ENCODE peak calls at places on chromosome 22, in four cellular contexts. One of them, this sample, is unnamed.

GRCh38 chr22:41526802-41527799 is 17.2 kb downstream of the POLR3H start:
- DNase-seq in WTC11: peak; percentile 76
- DNase-seq in SK-N-SH: peak; percentile 64
- DNase-seq in K562: peak; percentile 61
- DNase-seq in this sample: no peak

GRCh38 chr22:39519681-39520053 is 695 bp upstream of the ATF4 start:
- DNase-seq in WTC11: peak; percentile 69
- DNase-seq in SK-N-SH: peak; percentile 60
- DNase-seq in K562: peak; percentile 70
- DNase-seq in this sample: no peak

GRCh38 chr22:40951795-40952602 is 821 bp downstream of the RBX1 start:
- DNase-seq in WTC11: no peak
- DNase-seq in SK-N-SH: no peak
- DNase-seq in K562: peak; percentile 17
- DNase-seq in this sample: peak; percentile 33

GRCh38 chr22:42608481-42609361 is 6.0 kb downstream of the POLDIP3 start:
- DNase-seq in WTC11: no peak
- DNase-seq in SK-N-SH: no peak
- DNase-seq in K562: no peak
- DNase-seq in this sample: no peak

GRCh38 chr22:24208012-24208749 is 26.9 kb downstream of the SUSD2 start:
- DNase-seq in WTC11: no peak
- DNase-seq in SK-N-SH: peak; percentile 2
- DNase-seq in K562: no peak
- DNase-seq in this sample: no peak

GRCh38 chr22:23632178-23632577 is at the start of gene DRICH1:
- DNase-seq in WTC11: no peak
- DNase-seq in SK-N-SH: no peak
- DNase-seq in K562: no peak
- DNase-seq in this sample: no peak

GRCh38 chr22:20802922-20803553 is 29.1 kb downstream of the SERPIND1 start:
- DNase-seq in WTC11: no peak
- DNase-seq in SK-N-SH: no peak
- DNase-seq in K562: no peak
- DNase-seq in this sample: no peak

GRCh38 chr22:44191036-44191454 is 10.3 kb downstream of the PARVG start:
- DNase-seq in WTC11: no peak
- DNase-seq in SK-N-SH: no peak
- DNase-seq in K562: no peak
- DNase-seq in this sample: no peak

GRCh38 chr22:23088199-23088604 is 17.9 kb downstream of the GNAZ start:
- DNase-seq in WTC11: peak; percentile 39
- DNase-seq in SK-N-SH: no peak
- DNase-seq in K562: peak; percentile 59
- DNase-seq in this sample: no peak

GRCh38 chr22:38843201-38843715 is 570 bp downstream of the NPTXR start:
- DNase-seq in WTC11: peak; percentile 60
- DNase-seq in SK-N-SH: peak; percentile 84
- DNase-seq in K562: peak; percentile 70
- DNase-seq in this sample: no peak

GRCh38 chr22:49351761-49352221 is 475.9 kb downstream of the BRD1 start:
- DNase-seq in WTC11: peak; percentile 11
- DNase-seq in SK-N-SH: peak; percentile 8
- DNase-seq in K562: no peak
- DNase-seq in this sample: no peak

GRCh38 chr22:49349181-49349835 is 478.4 kb downstream of the BRD1 start:
- DNase-seq in WTC11: peak; percentile 3
- DNase-seq in SK-N-SH: no peak
- DNase-seq in K562: no peak
- DNase-seq in this sample: no peak

GRCh38 chr22:49350441-49351121 is 477.1 kb downstream of the BRD1 start:
- DNase-seq in WTC11: peak; percentile 8
- DNase-seq in SK-N-SH: no peak
- DNase-seq in K562: no peak
- DNase-seq in this sample: no peak

GRCh38 chr22:49348631-49349030 is 479.0 kb downstream of the BRD1 start:
- DNase-seq in WTC11: peak; percentile 4
- DNase-seq in SK-N-SH: no peak
- DNase-seq in K562: no peak
- DNase-seq in this sample: no peak

GRCh38 chr22:49349841-49350381 is 477.8 kb downstream of the BRD1 start:
- DNase-seq in WTC11: peak; percentile 8
- DNase-seq in SK-N-SH: no peak
- DNase-seq in K562: no peak
- DNase-seq in this sample: no peak
- TF ChIP-seq USF1 in WTC11: no peak
- TF ChIP-seq USF1 in SK-N-SH: no peak
- TF ChIP-seq USF1 in K562: no peak
- TF ChIP-seq USF1 in this sample: no peak

DNA sequence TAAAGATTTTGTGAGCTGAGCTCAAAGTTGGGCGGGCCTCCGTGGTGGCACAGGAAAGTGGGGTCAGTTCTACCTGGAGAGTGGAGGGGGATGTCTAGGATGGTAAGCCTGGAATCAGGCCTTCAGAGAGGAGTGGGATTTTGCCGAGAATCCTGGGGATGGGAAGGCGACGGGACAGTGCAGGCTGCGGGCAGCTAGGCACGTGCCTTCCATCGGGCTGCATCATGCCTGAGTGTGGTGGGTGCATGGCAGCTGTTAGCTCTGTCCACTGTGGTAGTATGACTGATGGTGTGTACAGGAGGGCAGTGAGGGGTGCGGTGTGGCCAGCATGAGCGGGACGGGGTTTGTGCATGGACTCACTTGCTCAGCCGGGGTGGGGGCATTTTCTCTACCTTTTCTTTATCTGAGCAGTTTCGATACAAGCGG is 3.6 kb downstream of the SHANK3 start:
- DNase-seq in WTC11: no peak
- DNase-seq in SK-N-SH: no peak
- DNase-seq in K562: no peak
- DNase-seq in this sample: no peak
- TF ChIP-seq USF1 in WTC11: no peak
- TF ChIP-seq USF1 in SK-N-SH: no peak
- TF ChIP-seq USF1 in K562: no peak
- TF ChIP-seq USF1 in this sample: no peak

DNA sequence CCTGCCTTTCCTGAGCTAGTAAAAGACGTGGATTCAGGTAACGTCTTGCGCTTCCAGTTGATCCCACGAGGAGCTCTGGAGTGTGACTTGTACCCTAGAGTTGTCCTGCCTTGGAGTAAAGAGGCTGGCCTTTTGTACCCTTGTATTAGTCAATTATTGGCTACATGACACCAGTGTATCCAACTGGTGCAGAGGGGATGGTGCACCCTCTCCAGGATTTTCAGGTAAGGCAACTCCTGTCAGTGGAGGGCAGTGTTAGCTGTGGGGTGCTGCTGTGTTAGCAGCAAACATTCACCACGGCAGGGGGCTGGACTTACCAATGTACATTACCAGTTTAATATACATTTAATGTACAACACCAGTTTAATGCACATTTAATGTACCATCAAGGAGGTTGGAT is 233.5 kb downstream of the MIAT start:
- DNase-seq in WTC11: no peak
- DNase-seq in SK-N-SH: no peak
- DNase-seq in K562: no peak
- DNase-seq in this sample: no peak
- TF ChIP-seq USF1 in WTC11: no peak
- TF ChIP-seq USF1 in SK-N-SH: no peak
- TF ChIP-seq USF1 in K562: no peak
- TF ChIP-seq USF1 in this sample: no peak

GRCh38 chr22:45541580-45541979 is 38.9 kb downstream of the FBLN1 start:
- DNase-seq in WTC11: no peak
- DNase-seq in SK-N-SH: no peak
- DNase-seq in K562: no peak
- DNase-seq in this sample: no peak

GRCh38 chr22:45540122-45540521 is 37.4 kb downstream of the FBLN1 start:
- DNase-seq in WTC11: no peak
- DNase-seq in SK-N-SH: no peak
- DNase-seq in K562: no peak
- DNase-seq in this sample: no peak

GRCh38 chr22:45535400-45535799 is 32.7 kb downstream of the FBLN1 start:
- DNase-seq in WTC11: no peak
- DNase-seq in SK-N-SH: no peak
- DNase-seq in K562: no peak
- DNase-seq in this sample: no peak

GRCh38 chr22:45537734-45538181 is 35.1 kb downstream of the FBLN1 start:
- DNase-seq in WTC11: no peak
- DNase-seq in SK-N-SH: peak; percentile 66
- DNase-seq in K562: no peak
- DNase-seq in this sample: no peak

GRCh38 chr22:45538284-45538683 is 35.6 kb downstream of the FBLN1 start:
- DNase-seq in WTC11: no peak
- DNase-seq in SK-N-SH: no peak
- DNase-seq in K562: no peak
- DNase-seq in this sample: no peak
- TF ChIP-seq USF1 in WTC11: no peak
- TF ChIP-seq USF1 in SK-N-SH: no peak
- TF ChIP-seq USF1 in K562: no peak
- TF ChIP-seq USF1 in this sample: no peak

DNA sequence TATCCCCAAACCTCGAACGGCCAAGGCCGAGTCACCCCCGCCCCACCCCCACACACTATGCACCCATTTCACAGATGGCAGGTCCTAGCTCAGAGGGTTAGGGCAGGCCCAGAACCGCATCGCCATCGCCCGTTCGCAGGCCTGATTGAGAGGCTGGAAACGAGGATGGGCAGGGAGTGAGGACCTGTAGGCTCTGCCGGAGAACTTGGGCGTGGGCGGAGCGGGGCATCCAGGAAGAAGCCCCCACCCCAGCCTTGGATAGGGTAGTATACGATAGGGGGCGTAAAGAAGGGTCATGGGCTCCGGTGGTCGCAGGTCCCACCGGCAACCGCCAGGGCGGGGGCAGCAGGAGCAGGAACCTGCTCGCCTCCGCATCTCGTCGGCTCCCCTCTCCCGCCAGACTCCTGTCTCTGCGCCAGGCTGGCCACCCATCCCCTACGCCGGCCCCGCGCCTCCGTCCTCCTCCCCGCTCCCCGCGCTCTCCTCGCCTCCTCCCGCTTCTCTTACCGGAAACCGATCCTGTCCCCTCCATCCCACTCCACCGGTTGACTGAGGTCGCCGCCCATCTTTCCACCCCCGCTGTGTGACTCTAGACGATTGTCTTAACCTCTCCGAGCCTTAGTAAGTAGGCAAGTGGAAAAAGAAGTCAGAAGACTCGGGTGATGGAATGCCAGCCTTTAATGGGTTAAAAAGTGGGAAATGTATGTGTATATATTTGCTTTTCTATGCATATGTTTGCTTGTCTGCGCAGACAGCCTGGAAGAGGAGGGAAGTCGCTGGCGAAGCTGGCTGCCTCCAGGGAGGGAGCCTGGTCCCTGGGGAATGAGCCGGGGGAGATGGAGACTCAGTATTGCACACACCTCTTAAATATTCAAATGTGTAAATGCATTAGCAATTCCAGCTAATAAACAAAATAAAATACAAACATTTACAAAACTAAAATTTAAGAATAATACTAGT is 52.8 kb downstream of the CYTH4 start:
- DNase-seq in WTC11: peak; percentile 74
- DNase-seq in SK-N-SH: peak; percentile 82
- DNase-seq in K562: no peak
- DNase-seq in this sample: no peak
- TF ChIP-seq USF1 in WTC11: no peak
- TF ChIP-seq USF1 in SK-N-SH: no peak
- TF ChIP-seq USF1 in K562: no peak
- TF ChIP-seq USF1 in this sample: no peak

DNA sequence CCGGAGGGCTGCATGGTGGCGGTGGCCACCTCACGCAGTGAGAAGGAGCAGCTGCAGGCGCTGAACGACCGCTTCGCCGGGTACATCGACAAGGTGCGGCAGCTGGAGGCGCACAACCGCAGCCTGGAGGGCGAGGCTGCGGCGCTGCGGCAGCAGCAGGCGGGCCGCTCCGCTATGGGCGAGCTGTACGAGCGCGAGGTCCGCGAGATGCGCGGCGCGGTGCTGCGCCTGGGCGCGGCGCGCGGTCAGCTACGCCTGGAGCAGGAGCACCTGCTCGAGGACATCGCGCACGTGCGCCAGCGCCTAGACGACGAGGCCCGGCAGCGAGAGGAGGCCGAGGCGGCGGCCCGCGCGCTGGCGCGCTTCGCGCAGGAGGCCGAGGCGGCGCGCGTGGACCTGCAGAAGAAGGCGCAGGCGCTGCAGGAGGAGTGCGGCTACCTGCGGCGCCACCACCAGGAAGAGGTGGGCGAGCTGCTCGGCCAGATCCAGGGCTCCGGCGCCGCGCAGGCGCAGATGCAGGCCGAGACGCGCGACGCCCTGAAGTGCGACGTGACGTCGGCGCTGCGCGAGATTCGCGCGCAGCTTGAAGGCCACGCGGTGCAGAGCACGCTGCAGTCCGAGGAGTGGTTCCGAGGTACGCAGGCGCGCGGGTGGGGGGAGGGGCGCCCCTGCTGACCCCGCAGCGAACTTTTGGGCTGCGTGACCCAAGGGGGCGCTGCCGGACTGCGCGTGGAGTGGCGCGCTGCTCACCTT is 670 bp downstream of the NEFH start:
- DNase-seq in WTC11: peak; percentile 64
- DNase-seq in SK-N-SH: peak; percentile 96
- DNase-seq in K562: peak; percentile 90
- DNase-seq in this sample: peak; percentile 11
- TF ChIP-seq USF1 in WTC11: peak; percentile 68
- TF ChIP-seq USF1 in SK-N-SH: no peak
- TF ChIP-seq USF1 in K562: peak; percentile 80
- TF ChIP-seq USF1 in this sample: no peak

GRCh38 chr22:27487600-27488450 is 313.7 kb downstream of the MN1 start:
- DNase-seq in WTC11: no peak
- DNase-seq in SK-N-SH: no peak
- DNase-seq in K562: no peak
- DNase-seq in this sample: no peak
- TF ChIP-seq USF1 in WTC11: no peak
- TF ChIP-seq USF1 in SK-N-SH: no peak
- TF ChIP-seq USF1 in K562: no peak
- TF ChIP-seq USF1 in this sample: no peak

DNA sequence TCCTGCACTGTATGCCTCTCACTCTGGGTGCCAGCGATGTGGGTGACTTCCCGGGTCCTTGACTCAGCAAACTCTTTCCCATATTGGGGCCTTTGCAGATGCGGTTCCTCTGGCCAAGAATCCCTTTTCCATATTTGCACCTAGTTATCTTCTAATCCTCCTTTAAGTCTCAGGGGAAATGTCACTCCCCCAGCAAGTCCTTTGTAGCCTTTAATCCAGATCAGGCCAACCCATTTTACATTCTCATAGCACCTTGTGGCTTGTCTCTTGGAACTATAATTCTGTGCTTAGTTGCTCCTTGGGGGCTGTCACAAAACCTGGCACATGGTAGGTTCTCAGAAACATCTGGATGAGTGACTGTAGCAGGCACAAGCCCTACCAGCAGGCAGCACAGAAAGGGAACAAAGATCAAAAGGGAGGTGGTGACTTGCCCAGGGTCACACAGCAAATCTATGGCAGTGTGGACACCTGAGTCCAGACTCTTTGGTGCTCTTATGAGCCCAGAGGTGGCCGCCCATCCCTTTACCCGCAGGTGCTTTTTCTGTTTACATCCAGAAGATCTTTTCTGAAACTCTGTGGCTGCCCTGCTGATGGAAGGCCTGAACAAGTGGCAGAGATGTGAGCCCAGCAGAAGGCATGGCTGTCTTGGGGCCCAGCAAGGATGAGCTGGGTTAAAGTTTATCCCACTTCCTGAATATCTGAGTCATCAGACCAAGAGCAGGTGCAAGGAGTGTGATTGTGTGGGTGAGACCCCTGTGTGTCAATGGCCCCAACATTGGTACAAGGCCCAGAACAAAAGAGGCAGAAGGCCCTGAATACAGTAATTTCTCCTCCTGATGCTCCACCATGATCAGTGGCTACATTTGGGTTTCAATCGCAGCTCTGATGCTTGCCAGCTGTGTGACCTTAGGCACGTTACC is 78.6 kb upstream of the GRK3 start:
- DNase-seq in WTC11: no peak
- DNase-seq in SK-N-SH: no peak
- DNase-seq in K562: no peak
- DNase-seq in this sample: peak; percentile 47
- TF ChIP-seq USF1 in WTC11: no peak
- TF ChIP-seq USF1 in SK-N-SH: no peak
- TF ChIP-seq USF1 in K562: no peak
- TF ChIP-seq USF1 in this sample: no peak